ENCODE peak calls at places on chromosomes 3 and 15, in four cellular contexts. G is H9, F is IMR-90, N is H1. Y is an unnamed sample.

GRCh38 chr3:190012314-190012782 is 108.3 kb downstream of the P3H2 start:
- DNase-seq in N (no peak), F (peak; percentile 54), G (no peak), Y (peak; percentile 96)

GRCh38 chr15:58135511-58136174 is 2.5 kb upstream of the AQP9 start:
- DNase-seq in G (no peak), N (no peak), F (no peak), Y (no peak)

GRCh38 chr3:80190051-80190450 is 422.3 kb upstream of the ROBO1 start:
- DNase-seq in F (peak; percentile 30), N (no peak), G (no peak), Y (peak; percentile 50)

GRCh38 chr15:82552861-82553260 is 12.6 kb upstream of the RPS17 start:
- DNase-seq in G (no peak), N (no peak), F (no peak), Y (no peak)

GRCh38 chr3:127822166-127822835 is at the start of gene MGLL:
- DNase-seq in F (peak; percentile 50), N (no peak), G (no peak), Y (peak; percentile 34)

GRCh38 chr15:63146684-63147083 is 10.6 kb downstream of the RPS27L start:
- DNase-seq in F (peak; percentile 27), N (no peak), G (no peak), Y (peak; percentile 11)

GRCh38 chr15:39391230-39391629 is 189.6 kb upstream of the THBS1 start:
- DNase-seq in N (no peak), G (no peak), F (no peak), Y (no peak)

GRCh38 chr15:81531971-81532370 is 158.0 kb upstream of the TMC3 start:
- DNase-seq in G (no peak), F (peak; percentile 8), N (no peak), Y (no peak)

GRCh38 chr15:44706401-44706800 is 4.7 kb downstream of the PATL2 start:
- DNase-seq in N (no peak), F (no peak), G (no peak), Y (no peak)

GRCh38 chr15:66387176-66388056 is 704 bp downstream of the MAP2K1 start:
- DNase-seq in N (no peak), F (peak; percentile 83), G (peak; percentile 52), Y (peak; percentile 75)
- H4K8ac ChIP-seq in N (peak overlapping the region; percentile 89), F (peak overlapping the region; percentile 73), G (no peak overlapping the region), Y (no peak overlapping the region)

GRCh38 chr3:38636464-38636863 is 13.0 kb downstream of the SCN5A start:
- DNase-seq in N (no peak), G (peak; percentile 45), F (no peak), Y (no peak)

GRCh38 chr3:38636881-38637280 is 12.6 kb downstream of the SCN5A start:
- DNase-seq in G (no peak), N (no peak), F (no peak), Y (no peak)

GRCh38 chr3:38637906-38638305 is 11.6 kb downstream of the SCN5A start:
- DNase-seq in N (no peak), F (no peak), G (peak; percentile 63), Y (peak; percentile 64)

GRCh38 chr3:38640661-38641441 is 8.6 kb downstream of the SCN5A start:
- DNase-seq in N (no peak), F (no peak), G (peak; percentile 90), Y (peak; percentile 83)

DNA sequence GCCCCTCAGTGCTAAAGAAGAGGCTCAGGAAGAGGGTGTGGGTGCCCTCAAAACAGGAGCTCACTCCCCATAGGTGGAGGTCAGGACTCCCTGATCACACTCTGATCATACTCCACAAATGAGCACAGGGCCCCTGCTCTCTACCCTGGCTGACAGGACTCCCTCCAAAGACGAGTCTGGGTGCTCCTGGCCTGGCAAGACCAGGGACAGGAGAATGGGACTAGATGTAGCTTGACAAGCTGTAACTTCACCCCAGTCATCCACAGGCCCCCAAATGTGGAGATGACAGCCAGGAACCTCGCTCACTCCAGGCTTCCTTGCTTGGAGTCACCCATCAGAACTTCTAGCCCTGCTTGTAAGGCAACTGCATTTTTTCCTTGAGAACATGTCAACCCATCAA is 11.1 kb downstream of the SCN5A start:
- DNase-seq in F (no peak), N (no peak), G (no peak), Y (no peak)
- H3K56ac ChIP-seq in F (no peak overlapping the region), N (no peak overlapping the region), G (no peak overlapping the region), Y (no peak overlapping the region)

GRCh38 chr3:178960918-178961317 is 110.7 kb downstream of the ZMAT3 start:
- DNase-seq in F (no peak), N (no peak), G (no peak), Y (peak; percentile 17)

GRCh38 chr3:178967184-178967532 is 104.5 kb downstream of the ZMAT3 start:
- DNase-seq in G (no peak), F (no peak), N (no peak), Y (no peak)

GRCh38 chr3:178960191-178960590 is 111.4 kb downstream of the ZMAT3 start:
- DNase-seq in N (no peak), G (no peak), F (peak; percentile 9), Y (no peak)

GRCh38 chr3:178966299-178967183 is 105.1 kb downstream of the ZMAT3 start:
- DNase-seq in N (no peak), F (peak; percentile 37), G (no peak), Y (peak; percentile 21)

GRCh38 chr3:178964551-178964950 is 107.1 kb downstream of the ZMAT3 start:
- DNase-seq in N (no peak), G (no peak), F (no peak), Y (peak; percentile 86)
- H4K8ac ChIP-seq in N (no peak overlapping the region), G (no peak overlapping the region), F (no peak overlapping the region), Y (no peak overlapping the region)

GRCh38 chr3:14900881-14901873 is 46.2 kb upstream of the NR2C2 start:
- DNase-seq in N (no peak), F (no peak), G (no peak), Y (no peak)
- H3K56ac ChIP-seq in N (no peak overlapping the region), F (no peak overlapping the region), G (no peak overlapping the region), Y (no peak overlapping the region)

GRCh38 chr15:24956131-24956838 is 1.5 kb downstream of the SNRPN start:
- DNase-seq in N (peak; percentile 39), F (peak; percentile 74), G (peak; percentile 79), Y (peak; percentile 95)

GRCh38 chr15:24955549-24955929 is 752 bp downstream of the SNRPN start:
- DNase-seq in N (no peak), F (no peak), G (no peak), Y (no peak)

GRCh38 chr15:24957691-24958090 is 2.9 kb downstream of the SNRPN start:
- DNase-seq in F (no peak), N (no peak), G (no peak), Y (peak; percentile 52)

GRCh38 chr15:24954783-24955548 is at the start of the genes SNRPN and SNURF:
- DNase-seq in F (peak; percentile 78), G (peak; percentile 79), N (peak; percentile 62), Y (peak; percentile 83)
- H4K8ac ChIP-seq in F (peak within 1 kb of the TSS; percentile 94), G (no peak within 1 kb of the TSS), N (peak within 1 kb of the TSS; percentile 83), Y (no peak within 1 kb of the TSS)

GRCh38 chr15:52133510-52134220 is 21.1 kb upstream of the BCL2L10 start:
- DNase-seq in F (no peak), G (no peak), N (no peak), Y (no peak)
- H3K56ac ChIP-seq in F (no peak overlapping the region), G (no peak overlapping the region), N (no peak overlapping the region), Y (no peak overlapping the region)

DNA sequence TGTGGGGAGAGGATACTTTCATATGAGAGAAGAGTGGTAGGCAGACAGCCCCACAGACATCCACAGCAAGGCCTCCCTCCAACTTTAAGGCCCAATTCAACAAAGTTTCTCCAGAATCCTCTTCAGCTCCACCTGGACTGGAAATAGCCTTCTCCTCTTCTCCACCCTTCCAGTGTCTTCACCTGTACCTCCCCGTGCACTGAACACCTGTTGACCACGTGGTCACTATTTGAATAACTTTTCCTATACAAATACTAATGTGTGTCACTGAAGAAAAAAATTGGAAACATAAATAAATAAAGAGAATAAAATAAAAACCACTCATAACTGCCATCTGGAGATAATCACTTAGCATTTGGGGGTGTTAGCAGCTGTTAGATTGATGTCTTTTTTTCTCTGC is 52.9 kb downstream of the CCNL1 start:
- DNase-seq in N (no peak), F (no peak), G (no peak), Y (no peak)
- H4K8ac ChIP-seq in N (no peak overlapping the region), F (no peak overlapping the region), G (no peak overlapping the region), Y (no peak overlapping the region)

GRCh38 chr15:99131441-99132023 is 26.7 kb downstream of the SYNM start:
- DNase-seq in F (no peak), G (no peak), N (no peak), Y (no peak)

GRCh38 chr15:99130765-99131440 is 26.0 kb downstream of the SYNM start:
- DNase-seq in G (no peak), N (no peak), F (no peak), Y (no peak)

GRCh38 chr15:99132122-99132521 is 27.2 kb downstream of the SYNM start:
- DNase-seq in G (no peak), N (no peak), F (no peak), Y (no peak)

GRCh38 chr15:99134317-99134821 is 29.5 kb downstream of the SYNM start:
- DNase-seq in N (no peak), F (no peak), G (no peak), Y (no peak)

DNA sequence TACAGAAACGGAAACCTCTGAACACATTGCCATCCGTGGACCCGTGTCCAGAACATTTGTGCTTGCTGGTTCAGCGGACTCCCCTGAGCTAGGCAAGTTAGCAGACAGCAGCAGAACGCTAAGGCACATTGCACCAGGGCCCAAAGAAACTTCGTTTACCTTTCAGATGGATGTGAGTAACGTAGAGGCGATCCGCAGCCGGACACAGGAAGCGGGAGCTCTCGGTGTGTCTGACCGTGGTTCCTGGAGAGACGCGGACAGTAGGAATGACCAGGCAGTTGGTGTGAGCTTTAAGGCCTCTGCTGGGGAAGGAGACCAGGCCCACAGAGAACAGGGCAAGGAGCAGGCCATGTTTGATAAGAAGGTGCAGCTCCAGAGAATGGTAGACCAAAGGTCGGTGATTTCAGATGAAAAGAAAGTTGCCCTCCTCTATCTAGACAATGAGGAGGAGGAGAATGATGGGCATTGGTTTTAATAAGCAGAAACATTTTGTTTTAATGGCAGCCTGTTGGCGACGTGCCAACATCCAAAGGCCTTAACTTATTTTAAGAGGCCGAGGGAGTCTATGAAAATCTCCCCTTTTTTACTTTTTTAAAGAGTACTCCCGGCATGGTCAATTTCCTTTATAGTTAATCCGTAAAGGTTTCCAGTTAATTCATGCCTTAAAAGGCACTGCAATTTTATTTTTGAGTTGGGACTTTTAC is 27.9 kb downstream of the SYNM start:
- DNase-seq in N (no peak), G (no peak), F (no peak), Y (no peak)
- H3K56ac ChIP-seq in N (no peak overlapping the region), G (no peak overlapping the region), F (no peak overlapping the region), Y (no peak overlapping the region)

GRCh38 chr3:141425523-141426233 is 57.4 kb downstream of the ZBTB38 start:
- DNase-seq in G (no peak), N (no peak), F (peak; percentile 66), Y (no peak)
- H4K8ac ChIP-seq in G (no peak overlapping the region), N (no peak overlapping the region), F (peak overlapping the region; percentile 78), Y (no peak overlapping the region)

GRCh38 chr3:30648670-30649357 is 42.4 kb downstream of the TGFBR2 start:
- DNase-seq in N (no peak), F (no peak), G (no peak), Y (no peak)
- H3K56ac ChIP-seq in N (no peak overlapping the region), F (peak overlapping the region; percentile 40), G (no peak overlapping the region), Y (no peak overlapping the region)